ENCODE peak calls at places on chromosome 21, in six cellular contexts. O is breast epithelium, B is body of pancreas, G is erythroblast, V is tibial nerve, F is GM12891. K is an unnamed sample.

GRCh38 chr21:16072692-16073091 is 342.9 kb downstream of the USP25 start:
- DNase-seq in O (no peak), B (no peak), V (no peak), F (no peak), G (no peak), K (no peak)

GRCh38 chr21:33780631-33781030 is 135.0 kb downstream of the ATP5PO start:
- DNase-seq in V (no peak), G (no peak), B (no peak), F (no peak), O (no peak), K (no peak)

GRCh38 chr21:33948096-33948950 is 32.7 kb upstream of the ATP5PO start:
- DNase-seq in O (peak; percentile 71), V (no peak), B (peak; percentile 72), F (no peak), G (peak; percentile 29), K (peak; percentile 68)

GRCh38 chr21:17752171-17752570 is 67.0 kb downstream of the C21orf91 start:
- DNase-seq in V (no peak), G (no peak), B (no peak), F (no peak), O (no peak), K (no peak)

GRCh38 chr21:45543371-45543709 is 1.1 kb upstream of the SLC19A1 start:
- DNase-seq in V (no peak), B (peak; percentile 3), F (no peak), G (no peak), O (peak; percentile 17), K (no peak)

GRCh38 chr21:38567577-38568360 is 69.5 kb upstream of the ERG start:
- DNase-seq in V (no peak), G (no peak), F (no peak), B (no peak), O (no peak), K (no peak)

GRCh38 chr21:21971384-21971783 is 973.2 kb downstream of the NCAM2 start:
- DNase-seq in G (no peak), B (no peak), O (no peak), F (no peak), V (no peak), K (no peak)

GRCh38 chr21:46567348-46567747 is 37.5 kb downstream of the S100B start:
- DNase-seq in F (no peak), G (no peak), B (no peak), V (no peak), O (no peak), K (no peak)

GRCh38 chr21:33133912-33134311 is 64.0 kb downstream of the OLIG1 start:
- DNase-seq in G (no peak), B (no peak), O (no peak), F (no peak), V (no peak), K (no peak)

GRCh38 chr21:38472709-38473108 is 25.6 kb downstream of the ERG start:
- DNase-seq in O (no peak), B (no peak), G (no peak), F (no peak), V (no peak), K (no peak)

GRCh38 chr21:28485301-28486022 is 507.2 kb downstream of the LTN1 start:
- DNase-seq in B (no peak), F (no peak), O (no peak), V (no peak), G (no peak), K (no peak)

GRCh38 chr21:45595574-45596295 is 47.8 kb upstream of the PCBP3 start:
- DNase-seq in F (no peak), G (no peak), V (no peak), B (no peak), O (no peak), K (no peak)

GRCh38 chr21:39676054-39676771 is 63.5 kb downstream of the B3GALT5 start:
- DNase-seq in B (peak; percentile 57), G (no peak), O (peak; percentile 72), F (no peak), V (no peak), K (no peak)

GRCh38 chr21:38531610-38532009 is 33.3 kb upstream of the ERG start:
- DNase-seq in V (peak; percentile 20), O (no peak), F (no peak), B (peak; percentile 4), G (no peak), K (no peak)

GRCh38 chr21:33878824-33879223 is 36.8 kb downstream of the ATP5PO start:
- DNase-seq in O (no peak), V (no peak), F (no peak), G (no peak), B (no peak), K (no peak)

GRCh38 chr21:39660191-39660590 is 47.5 kb downstream of the B3GALT5 start:
- DNase-seq in O (no peak), V (no peak), G (no peak), F (no peak), B (peak; percentile 78), K (peak; percentile 42)

GRCh38 chr21:33419538-33420123 is 16.4 kb downstream of the IFNGR2 start:
- DNase-seq in F (no peak), O (no peak), G (peak; percentile 21), V (peak; percentile 51), B (no peak), K (peak; percentile 75)

GRCh38 chr21:38649120-38649519 is 150.8 kb upstream of the ERG start:
- DNase-seq in F (no peak), G (no peak), B (no peak), V (no peak), O (no peak), K (no peak)

GRCh38 chr21:17003763-17004373 is 509.0 kb upstream of the CXADR start:
- DNase-seq in B (no peak), O (no peak), G (no peak), V (no peak), F (no peak), K (no peak)

GRCh38 chr21:16425297-16425696 is 695.5 kb downstream of the USP25 start:
- DNase-seq in V (no peak), F (no peak), O (no peak), G (no peak), B (no peak), K (no peak)

GRCh38 chr21:38468989-38469388 is 29.3 kb downstream of the ERG start:
- DNase-seq in V (no peak), G (no peak), O (no peak), F (no peak), B (no peak), K (no peak)

GRCh38 chr21:45531393-45532215 is 10.6 kb downstream of the SLC19A1 start:
- DNase-seq in O (no peak), V (no peak), B (no peak), F (no peak), G (no peak), K (no peak)

DNA sequence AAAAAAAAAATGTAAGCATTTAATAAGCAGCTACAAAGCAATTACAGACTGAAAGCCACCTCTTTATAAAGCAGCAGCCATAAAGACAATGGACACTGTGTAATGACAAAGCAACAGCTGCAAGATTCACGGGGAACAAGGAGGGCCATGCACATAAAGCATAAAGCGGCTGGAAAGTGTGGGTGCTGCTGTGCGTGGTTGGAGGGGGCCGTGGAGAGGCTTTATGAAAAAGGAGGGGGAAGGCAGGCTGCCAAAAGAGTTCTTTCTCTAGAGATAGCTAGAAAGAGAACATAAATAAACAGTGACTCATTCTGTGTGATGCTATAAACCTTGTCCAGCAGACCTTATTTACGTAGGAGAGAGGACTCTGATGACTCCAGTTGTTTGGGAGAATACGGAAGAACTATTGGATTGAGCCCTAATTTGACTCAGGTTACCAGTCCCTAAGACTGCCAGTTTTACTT is 49.3 kb downstream of the ADAMTS1 start:
- DNase-seq in O (no peak), G (no peak), B (peak; percentile 27), V (peak; percentile 79), F (no peak), K (peak; percentile 40)
- TF ChIP-seq POLR2A in O (no peak), G (no peak), B (no peak), V (no peak), F (no peak), K (no peak)

DNA sequence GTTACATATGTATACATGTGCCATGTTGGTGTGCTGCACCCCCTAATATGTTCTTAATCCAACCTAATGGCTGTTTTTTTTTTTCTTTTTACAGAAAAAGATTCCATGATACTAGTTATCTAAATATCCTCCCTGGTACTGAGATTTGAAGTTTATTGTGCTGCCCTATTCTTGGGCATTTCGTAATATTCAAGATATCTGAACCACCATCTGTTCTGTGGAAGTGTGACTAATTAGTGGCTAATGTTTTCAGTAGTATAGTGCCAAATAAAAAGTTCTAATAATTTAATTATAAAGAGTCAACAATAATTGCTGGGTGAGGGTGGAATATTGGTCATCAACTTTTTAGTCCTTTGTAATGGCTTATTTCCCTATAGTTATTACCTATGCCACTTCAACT is 217.5 kb downstream of the GABPA start:
- DNase-seq in F (no peak), B (no peak), O (no peak), G (no peak), V (no peak), K (no peak)
- TF ChIP-seq POLR2A in F (no peak), B (no peak), O (no peak), G (no peak), V (no peak), K (no peak)

DNA sequence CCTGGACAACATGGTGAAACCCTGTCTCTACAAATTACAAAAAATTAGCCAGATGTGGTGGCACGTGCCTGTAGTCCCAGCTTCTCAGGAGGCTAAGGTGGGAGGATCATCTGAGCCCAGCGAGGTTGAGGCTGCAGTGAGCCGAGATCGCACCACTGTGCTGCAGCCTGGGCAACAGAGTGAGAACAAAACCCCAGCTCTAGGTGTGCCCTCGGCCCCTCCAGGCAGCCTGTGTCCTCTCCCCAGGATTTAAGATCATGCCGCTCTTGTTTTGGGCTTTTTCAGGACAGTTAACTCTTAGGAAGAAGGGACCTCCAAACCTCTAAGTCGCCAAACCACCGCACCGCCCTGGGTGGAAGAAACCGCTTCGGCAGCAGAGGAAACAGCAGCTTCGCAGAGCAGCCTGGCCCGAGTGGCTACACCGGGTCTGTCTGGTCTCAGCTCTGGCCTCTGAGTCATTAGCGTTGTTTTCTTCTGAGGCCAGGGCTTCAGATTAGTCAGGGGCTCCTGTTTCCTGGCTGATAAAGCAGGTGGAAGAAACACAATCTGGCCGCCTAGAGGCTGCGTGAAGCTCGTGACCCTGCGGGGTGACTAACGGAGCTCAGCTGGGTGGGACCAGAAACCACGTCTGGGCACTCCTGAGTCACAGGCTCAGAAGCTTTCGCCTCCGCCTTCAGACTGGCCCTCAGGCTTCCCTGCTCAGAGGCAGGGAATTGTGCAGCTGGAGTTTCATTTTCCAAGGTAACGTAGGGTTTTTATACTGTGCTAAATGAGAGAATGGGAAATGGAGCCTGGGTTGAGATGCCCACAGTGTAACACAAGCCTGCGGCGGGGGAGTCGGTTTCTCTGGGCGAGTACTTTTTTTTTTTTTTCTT is 44.7 kb downstream of the CHAF1B start:
- DNase-seq in V (peak; percentile 71), O (peak; percentile 26), B (peak; percentile 76), G (peak; percentile 91), F (peak; percentile 74), K (peak; percentile 98)
- TF ChIP-seq POLR2A in V (peak; percentile 7), O (no peak), B (peak; percentile 23), G (peak; percentile 90), F (no peak), K (peak; percentile 86)

DNA sequence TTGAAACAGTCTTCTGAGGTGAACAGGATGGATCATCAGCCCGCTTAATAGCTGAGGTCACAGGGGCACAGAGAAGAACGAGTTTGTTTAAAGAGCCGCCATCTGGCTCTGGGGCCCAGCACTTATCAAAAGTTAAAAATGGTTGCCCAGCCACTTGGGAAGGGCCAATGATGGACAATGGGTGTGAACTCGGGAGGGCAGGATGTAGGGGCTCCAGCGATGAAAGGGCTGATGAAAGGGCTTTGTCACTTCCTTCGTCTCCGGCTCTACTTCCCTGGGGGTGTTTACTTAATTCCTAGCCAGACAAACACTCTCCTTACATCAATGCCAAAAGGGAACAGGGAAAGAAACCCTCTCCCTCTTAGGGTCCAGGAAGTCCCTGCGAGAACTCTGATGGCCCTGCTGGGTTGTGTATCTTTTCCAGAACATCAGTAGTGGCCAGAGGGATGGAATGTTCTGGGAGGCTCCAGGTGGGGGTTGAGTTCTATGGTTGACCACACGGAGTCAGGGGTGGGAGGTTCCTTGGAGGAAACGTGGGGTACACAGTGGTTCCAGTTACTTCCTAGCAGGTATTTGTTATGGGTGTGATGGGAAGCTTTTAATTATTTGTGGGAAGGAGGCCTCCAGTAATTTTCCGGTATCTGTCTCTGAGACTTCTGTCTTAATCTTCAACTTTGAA is 9.0 kb upstream of the ABCG1 start:
- DNase-seq in O (no peak), V (no peak), F (no peak), G (no peak), B (no peak), K (no peak)
- TF ChIP-seq POLR2A in O (no peak), V (no peak), F (no peak), G (no peak), B (no peak), K (no peak)